ENCODE peak calls at places on chromosomes 11 and 22, in seven cellular contexts. U is left ventricle myocardium inferior, B is psoas muscle, C is NCI-H1092 treated with DMSO at 0.1 percent for 48 hours, E is pons, O is HTR-8/SVneo, Z is midbrain. P is an unnamed sample.

GRCh38 chr11:30406978-30407762 is 84.3 kb downstream of the ARL14EP start:
- DNase-seq in U (no peak), B (no peak), C (no peak), E (no peak), O (no peak), Z (no peak), P (peak)

GRCh38 chr22:50674606-50675552 is 2.3 kb downstream of the SHANK3 start:
- DNase-seq in U (no peak), B (no peak), C (no peak), E (no peak), O (no peak), Z (no peak), P (no peak)

GRCh38 chr22:25081409-25081824 is 118.2 kb upstream of the CRYBB3 start:
- DNase-seq in U (no peak), B (no peak), C (peak), E (no peak), O (peak), Z (no peak), P (peak)

GRCh38 chr11:68506908-68507307 is 46.4 kb downstream of the PPP6R3 start:
- DNase-seq in U (no peak), B (no peak), C (peak), E (no peak), O (no peak), Z (no peak), P (no peak)

GRCh38 chr22:46619830-46620501 is at the start of gene GRAMD4:
- DNase-seq in U (peak), B (peak), C (peak), E (peak), O (no peak), Z (peak), P (peak)

GRCh38 chr11:65778901-65779668 is 1.7 kb downstream of the AP5B1 start:
- DNase-seq in U (no peak), B (no peak), C (no peak), E (no peak), O (no peak), Z (no peak), P (no peak)

GRCh38 chr11:118914178-118914918 is 11.4 kb downstream of the BCL9L start:
- DNase-seq in U (peak), B (peak), C (no peak), E (peak), O (no peak), Z (peak), P (no peak)

GRCh38 chr11:68674461-68674860 is 9.9 kb upstream of the GAL start:
- DNase-seq in U (no peak), B (peak), C (no peak), E (no peak), O (no peak), Z (no peak), P (no peak)

GRCh38 chr11:88384678-88385015 is 47.1 kb upstream of the CTSC start:
- DNase-seq in U (no peak), B (no peak), C (no peak), E (no peak), O (no peak), Z (no peak), P (no peak)

GRCh38 chr22:37298748-37299495 is 16.6 kb downstream of the CYTH4 start:
- DNase-seq in U (no peak), B (no peak), C (no peak), E (no peak), O (no peak), Z (no peak), P (no peak)

GRCh38 chr11:121650520-121651266 is 197.9 kb upstream of the SORL1-AS1 start:
- DNase-seq in U (no peak), B (no peak), C (no peak), E (no peak), O (no peak), Z (no peak), P (no peak)

GRCh38 chr22:20781272-20781990 is 7.5 kb downstream of the SERPIND1 start:
- DNase-seq in U (no peak), B (no peak), C (peak), E (no peak), O (no peak), Z (no peak), P (no peak)

GRCh38 chr22:40250608-40251007 is 72.9 kb downstream of the TNRC6B start:
- DNase-seq in U (no peak), B (no peak), C (no peak), E (no peak), O (no peak), Z (no peak), P (no peak)

GRCh38 chr22:42584364-42584940 is 30.2 kb downstream of the POLDIP3 start:
- DNase-seq in U (no peak), B (no peak), C (no peak), E (no peak), O (no peak), Z (no peak), P (no peak)

GRCh38 chr11:33912405-33913361 is 20.8 kb upstream of the LMO2 start:
- DNase-seq in U (no peak), B (peak), C (peak), E (no peak), O (peak), Z (no peak), P (peak)

GRCh38 chr22:35648066-35649025 is at the start of gene APOL6:
- DNase-seq in U (no peak), B (peak), C (peak), E (peak), O (no peak), Z (peak), P (peak)

GRCh38 chr11:66068923-66069714 is 953 bp upstream of the PACS1 start:
- DNase-seq in U (peak), B (no peak), C (peak), E (peak), O (no peak), Z (peak), P (peak)

GRCh38 chr11:196786-197731 is 4.2 kb downstream of the SCGB1C1 start:
- DNase-seq in U (no peak), B (no peak), C (no peak), E (no peak), O (no peak), Z (no peak), P (no peak)

GRCh38 chr22:50044485-50045143 is 13.5 kb downstream of the TTLL8 start:
- DNase-seq in U (no peak), B (no peak), C (no peak), E (no peak), O (no peak), Z (no peak), P (no peak)

GRCh38 chr11:21622995-21623394 is 569.9 kb upstream of the ANO5 start:
- DNase-seq in U (no peak), B (no peak), C (no peak), E (no peak), O (no peak), Z (no peak), P (no peak)

GRCh38 chr11:13010737-13011342 is 1.7 kb downstream of the RASSF10 start:
- DNase-seq in U (no peak), B (no peak), C (no peak), E (no peak), O (no peak), Z (peak), P (no peak)

GRCh38 chr22:28963362-28963761 is 80.0 kb downstream of the ZNRF3 start:
- DNase-seq in U (no peak), B (no peak), C (no peak), E (no peak), O (no peak), Z (no peak), P (peak)

GRCh38 chr11:118003021-118003423 is 16.8 kb downstream of the IL10RA start:
- DNase-seq in U (no peak), B (no peak), C (no peak), E (no peak), O (no peak), Z (no peak), P (no peak)

GRCh38 chr11:120738516-120739046 is 227.0 kb downstream of the GRIK4 start:
- DNase-seq in U (no peak), B (no peak), C (no peak), E (peak), O (no peak), Z (no peak), P (no peak)

GRCh38 chr11:123300874-123301695 is 106.0 kb upstream of the CLMP start:
- DNase-seq in U (no peak), B (no peak), C (peak), E (no peak), O (no peak), Z (no peak), P (no peak)

GRCh38 chr11:7439921-7440320 is 45.4 kb upstream of the OLFML1 start:
- DNase-seq in U (no peak), B (no peak), C (no peak), E (no peak), O (no peak), Z (no peak), P (no peak)

GRCh38 chr11:111069076-111069475 is 176.4 kb upstream of the POU2AF2 start:
- DNase-seq in U (no peak), B (no peak), C (no peak), E (no peak), O (no peak), Z (no peak), P (no peak)

P was measured in NCI-H524.